ENCODE peak calls at places on chromosomes 16 and 17, in four cellular contexts. B is endothelial cell of umbilical vein, K is PC-3, I is adipocyte. R is an unnamed sample.

GRCh38 chr17:57432507-57433277 is 176.4 kb downstream of the MSI2 start:
- DNase-seq in I (no peak), K (no peak), B (no peak), R (no peak)

GRCh38 chr16:77344306-77344705 is 90.5 kb downstream of the ADAMTS18 start:
- DNase-seq in I (no peak), B (no peak), K (peak), R (no peak)

GRCh38 chr16:2196162-2196980 is at the start of gene CASKIN1:
- DNase-seq in I (peak), B (no peak), K (peak), R (no peak)

GRCh38 chr16:53055603-53056527 is 1.1 kb downstream of the CHD9 start:
- DNase-seq in I (peak), B (peak), K (peak), R (peak)

GRCh38 chr17:72590382-72590781 is 469.6 kb downstream of the SOX9 start:
- DNase-seq in I (peak), K (peak), B (no peak), R (peak)

GRCh38 chr16:85437161-85438052 is 175.7 kb upstream of the GSE1 start:
- DNase-seq in B (no peak), I (no peak), K (no peak), R (no peak)

GRCh38 chr17:30600830-30601494 is 123.8 kb downstream of the GOSR1 start:
- DNase-seq in I (peak), B (peak), K (peak), R (peak)

GRCh38 chr17:32525116-32525515 is 38.3 kb downstream of the CDK5R1 start:
- DNase-seq in I (peak), B (no peak), K (no peak), R (peak)

GRCh38 chr17:83083368-83084201 is 4.2 kb downstream of the METRNL start:
- DNase-seq in I (peak), B (peak), K (peak), R (peak)

GRCh38 chr17:79655672-79656290 is 44.9 kb upstream of the RBFOX3 start:
- DNase-seq in B (no peak), K (no peak), I (no peak), R (no peak)

GRCh38 chr16:1002399-1003161 is 21.0 kb downstream of the SOX8 start:
- DNase-seq in K (peak), B (peak), I (peak), R (peak)

GRCh38 chr16:29030086-29030840 is 45.4 kb downstream of the LAT start:
- DNase-seq in K (no peak), B (no peak), I (no peak), R (no peak)

GRCh38 chr17:4903051-4903818 is at the start of gene CHRNE:
- DNase-seq in K (peak), B (peak), I (peak), R (peak)

GRCh38 chr17:46942441-46943217 is 19.7 kb downstream of the GOSR2 start:
- DNase-seq in B (peak), K (peak), I (peak), R (peak)

GRCh38 chr17:37813753-37814152 is 68.9 kb upstream of the HNF1B start:
- DNase-seq in I (peak), K (no peak), B (peak), R (peak)

GRCh38 chr16:66372078-66372897 is 5.8 kb downstream of the CDH5 start:
- DNase-seq in I (no peak), B (no peak), K (no peak), R (no peak)

GRCh38 chr17:77304051-77304745 is 163.4 kb downstream of the SEC14L1 start:
- DNase-seq in I (peak), B (no peak), K (no peak), R (no peak)

GRCh38 chr16:12800751-12801308 is 2.9 kb downstream of the CPPED1 start:
- DNase-seq in I (peak), B (peak), K (no peak), R (no peak)

GRCh38 chr16:12802661-12803060 is 1.0 kb downstream of the CPPED1 start:
- DNase-seq in B (no peak), K (no peak), I (peak), R (no peak)

GRCh38 chr16:12801511-12802042 is 2.1 kb downstream of the CPPED1 start:
- DNase-seq in B (peak), I (peak), K (no peak), R (peak)

GRCh38 chr16:12803203-12804093 is at the start of gene CPPED1:
- DNase-seq in K (peak), I (peak), B (peak), R (peak)

GRCh38 chr16:12802048-12802447 is 1.6 kb downstream of the CPPED1 start:
- DNase-seq in B (no peak), K (no peak), I (no peak), R (no peak)
- H3K9ac ChIP-seq in B (peak), K (no peak), I (peak), R (peak)

GRCh38 chr16:72836181-72836580 is 211.7 kb downstream of the ZFHX3 start:
- DNase-seq in B (no peak), K (no peak), I (no peak), R (no peak)
- H3K9ac ChIP-seq in B (no peak), K (no peak), I (no peak), R (no peak)

DNA sequence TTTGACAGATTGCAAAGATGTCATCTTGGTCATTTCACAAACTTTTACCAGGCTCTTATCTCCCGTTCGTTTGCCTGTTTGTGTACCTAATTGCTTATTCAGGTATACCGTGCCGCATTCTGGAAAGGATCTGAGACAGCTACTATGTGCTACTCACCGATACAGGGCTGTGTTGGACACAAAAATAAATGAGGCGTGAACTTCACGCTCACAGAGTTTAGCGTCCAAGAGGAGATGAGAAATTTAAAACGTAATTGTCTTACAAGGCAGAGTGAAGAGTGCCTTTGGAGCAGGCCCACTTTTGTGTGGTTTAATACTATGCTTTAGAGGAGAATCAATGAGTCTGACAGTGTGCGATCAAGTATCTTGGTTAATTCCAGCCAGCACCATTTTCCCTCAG is 26.7 kb downstream of the MAF start:
- DNase-seq in I (no peak), K (no peak), B (no peak), R (no peak)
- H3K9ac ChIP-seq in I (no peak), K (no peak), B (no peak), R (no peak)

GRCh38 chr16:46629331-46629843 is 8.2 kb upstream of the SHCBP1 start:
- DNase-seq in I (peak), B (peak), K (peak), R (peak)
- H3K9ac ChIP-seq in I (peak), B (no peak), K (no peak), R (peak)

GRCh38 chr16:87801679-87802300 is 36.0 kb upstream of the KLHDC4 start:
- DNase-seq in I (no peak), K (no peak), B (no peak), R (no peak)
- H3K9ac ChIP-seq in I (no peak), K (no peak), B (no peak), R (no peak)